ENCODE peak calls at places on chromosomes 12 and 14, in seven cellular contexts. D is effector memory CD4-positive, alpha-beta T cell; S is ascending aorta; Q is ovary; G is sigmoid colon; H is A549; W is aorta. X is an unnamed sample.

GRCh38 chr14:59484611-59485174 is 376 bp downstream of the JKAMP start:
- DNase-seq in D (no peak), S (no peak), Q (no peak), G (no peak), H (no peak), W (no peak), X (no peak)

GRCh38 chr12:97875064-97875463 is 412.5 kb downstream of the RMST start:
- DNase-seq in D (no peak), S (no peak), Q (no peak), G (no peak), H (no peak), W (no peak), X (no peak)

GRCh38 chr12:28780096-28780495 is 369.0 kb upstream of the FAR2 start:
- DNase-seq in D (no peak), S (no peak), Q (no peak), G (no peak), H (peak; percentile 38), W (no peak), X (no peak)

GRCh38 chr14:86321151-86321550 is 791.2 kb downstream of the FLRT2 start:
- DNase-seq in D (no peak), S (no peak), Q (no peak), G (no peak), H (no peak), W (no peak), X (no peak)

GRCh38 chr14:23358042-23358441 is 5.4 kb upstream of the SLC22A17 start:
- DNase-seq in D (no peak), S (no peak), Q (no peak), G (no peak), H (no peak), W (no peak), X (no peak)

GRCh38 chr14:72638021-72638420 is 255.9 kb downstream of the DPF3 start:
- DNase-seq in D (no peak), S (no peak), Q (no peak), G (no peak), H (peak; percentile 19), W (no peak), X (no peak)

GRCh38 chr12:14567311-14568195 is at the start of gene PLBD1:
- DNase-seq in D (no peak), S (no peak), Q (peak; percentile 48), G (peak; percentile 85), H (peak; percentile 37), W (peak; percentile 85), X (peak; percentile 78)

GRCh38 chr14:81557137-81557536 is 23.5 kb upstream of the SEL1L start:
- DNase-seq in D (no peak), S (no peak), Q (no peak), G (no peak), H (no peak), W (no peak), X (no peak)

GRCh38 chr12:87988534-87988933 is 40.7 kb downstream of the C12orf50 start:
- DNase-seq in D (no peak), S (no peak), Q (no peak), G (no peak), H (no peak), W (no peak), X (no peak)

GRCh38 chr12:14601692-14602091 is 34.0 kb upstream of the PLBD1 start:
- DNase-seq in D (no peak), S (no peak), Q (no peak), G (no peak), H (no peak), W (no peak), X (no peak)

GRCh38 chr14:44029933-44030332 is 477.1 kb downstream of the FSCB start:
- DNase-seq in D (no peak), S (no peak), Q (no peak), G (no peak), H (no peak), W (no peak), X (peak; percentile 30)

GRCh38 chr12:55681142-55682077 is 26.3 kb downstream of the ITGA7 start:
- DNase-seq in D (no peak), S (peak; percentile 38), Q (no peak), G (peak; percentile 81), H (peak; percentile 90), W (peak; percentile 78), X (peak; percentile 89)
- H3K4me3 ChIP-seq in D (no peak overlapping the region), S (peak overlapping the region; percentile 4), Q (peak overlapping the region; percentile 6), G (peak overlapping the region; percentile 14), H (peak overlapping the region; percentile 52), W (no peak overlapping the region), X (peak overlapping the region; percentile 66)

GRCh38 chr14:75823334-75823733 is 158.5 kb downstream of the TGFB3 start:
- DNase-seq in D (no peak), S (no peak), Q (no peak), G (peak; percentile 69), H (no peak), W (peak; percentile 64), X (no peak)

GRCh38 chr14:75822522-75823288 is 159.1 kb downstream of the TGFB3 start:
- DNase-seq in D (no peak), S (no peak), Q (no peak), G (peak; percentile 69), H (no peak), W (peak; percentile 61), X (peak; percentile 47)

GRCh38 chr14:75824328-75824727 is 157.5 kb downstream of the TGFB3 start:
- DNase-seq in D (no peak), S (no peak), Q (no peak), G (no peak), H (no peak), W (no peak), X (no peak)

GRCh38 chr14:75820761-75821160 is 159.7 kb downstream of the TTLL5 start:
- DNase-seq in D (no peak), S (no peak), Q (no peak), G (no peak), H (no peak), W (no peak), X (no peak)

DNA sequence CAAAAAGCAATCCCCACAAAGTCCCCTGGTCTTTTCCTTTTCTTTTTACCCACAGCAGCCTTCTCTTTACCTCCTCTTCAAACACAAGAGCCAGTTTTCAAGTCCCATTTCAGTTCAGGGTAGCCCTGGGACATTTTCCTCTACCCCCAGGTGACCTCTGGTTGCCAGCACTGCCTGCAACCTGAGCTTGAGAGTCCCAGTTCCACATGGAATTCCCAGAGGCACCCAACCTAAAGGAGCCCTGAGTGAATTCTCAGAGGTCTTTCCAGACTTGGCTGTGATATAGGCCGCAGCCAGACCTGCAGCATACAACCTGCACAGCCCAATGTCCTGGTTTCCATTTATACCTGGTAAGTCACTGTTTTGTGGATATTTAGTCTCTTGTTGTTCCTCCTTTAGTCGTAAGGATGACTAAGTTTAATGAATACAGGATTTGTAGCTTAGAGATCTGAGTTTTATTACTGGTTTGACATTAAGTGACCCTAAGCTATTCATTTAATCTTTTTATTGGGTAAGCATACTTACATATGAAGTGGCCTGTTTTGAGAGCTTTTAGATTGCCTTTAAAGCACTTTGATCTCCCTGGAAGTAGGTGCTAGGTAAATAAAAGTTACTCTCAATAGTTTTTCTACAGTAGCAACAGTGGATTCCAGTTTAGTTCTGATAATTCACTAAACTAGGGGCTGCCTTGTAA is 159.8 kb downstream of the TGFB3 start:
- DNase-seq in D (no peak), S (no peak), Q (no peak), G (no peak), H (no peak), W (no peak), X (no peak)
- H3K4me1 ChIP-seq in D (no peaks in the 10 kb centered on the region), S (peaks cover 8% of the 10 kb centered on the region), Q (peaks cover 6% of the 10 kb centered on the region), G (peaks cover 51% of the 10 kb centered on the region), H (no peaks in the 10 kb centered on the region), W (peaks cover 11% of the 10 kb centered on the region), X (peaks cover 4% of the 10 kb centered on the region)

GRCh38 chr12:51972424-51972812 is 20.9 kb downstream of the ACVR1B start:
- DNase-seq in D (no peak), S (no peak), Q (no peak), G (no peak), H (no peak), W (no peak), X (no peak)
- H3K27ac ChIP-seq in D (peak overlapping the region; percentile 29), S (no peak overlapping the region), Q (no peak overlapping the region), G (no peak overlapping the region), H (no peak overlapping the region), W (no peak overlapping the region), X (peak overlapping the region; percentile 8)

DNA sequence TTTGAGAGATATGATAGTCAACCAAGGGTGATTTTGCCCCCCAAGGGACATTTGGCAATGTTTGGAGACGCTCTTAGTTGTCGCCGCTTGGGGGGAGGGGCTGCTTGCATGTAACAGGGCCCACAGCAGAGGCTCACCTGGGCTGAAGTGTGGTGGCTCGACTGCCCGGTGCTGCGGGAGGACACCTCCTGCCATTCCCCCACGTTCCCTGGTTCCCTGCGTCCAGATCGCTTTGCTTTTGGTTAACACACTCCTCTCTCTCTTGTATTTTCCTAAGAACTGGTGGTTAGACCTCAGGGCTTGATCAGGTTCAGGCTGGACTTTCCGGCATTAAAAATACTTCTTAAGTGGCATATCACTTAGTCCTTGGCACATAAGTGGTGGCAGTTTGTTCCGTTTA is 18.9 kb downstream of the PPP2R5C start:
- DNase-seq in D (no peak), S (no peak), Q (no peak), G (no peak), H (no peak), W (no peak), X (no peak)
- H3K4me3 ChIP-seq in D (no peak overlapping the region), S (no peak overlapping the region), Q (no peak overlapping the region), G (peak overlapping the region; percentile 52), H (no peak overlapping the region), W (no peak overlapping the region), X (no peak overlapping the region)

GRCh38 chr12:49609059-49609874 is 3.8 kb upstream of the FAM186B start:
- DNase-seq in D (no peak), S (no peak), Q (no peak), G (no peak), H (no peak), W (no peak), X (no peak)

GRCh38 chr12:49599961-49600360 is 5.5 kb downstream of the FAM186B start:
- DNase-seq in D (no peak), S (no peak), Q (no peak), G (no peak), H (no peak), W (no peak), X (no peak)

GRCh38 chr12:49598527-49598926 is 6.9 kb downstream of the FAM186B start:
- DNase-seq in D (no peak), S (no peak), Q (no peak), G (no peak), H (no peak), W (no peak), X (no peak)

DNA sequence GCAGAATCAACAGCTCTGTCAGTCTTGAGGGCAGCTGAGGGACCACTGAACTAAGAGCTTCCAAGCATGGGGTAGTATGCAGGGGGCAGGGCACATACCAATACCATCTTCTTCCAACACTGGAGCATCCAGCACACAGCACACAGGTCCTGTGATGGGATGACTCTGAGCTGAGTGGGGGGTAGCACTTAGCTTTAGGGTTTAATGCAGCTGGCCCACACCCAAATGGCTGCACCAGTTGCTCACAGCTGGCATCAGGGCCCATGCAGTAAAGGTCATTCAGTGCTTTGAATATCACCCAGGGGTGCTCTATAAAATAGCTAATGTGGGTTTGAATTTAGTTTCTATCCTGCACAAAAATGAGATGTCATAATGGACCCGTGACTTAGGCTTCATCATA is 1.7 kb downstream of the FAM186B start:
- DNase-seq in D (no peak), S (no peak), Q (no peak), G (no peak), H (no peak), W (no peak), X (no peak)
- H3K4me1 ChIP-seq in D (no peaks in the 10 kb centered on the region), S (no peaks in the 10 kb centered on the region), Q (no peaks in the 10 kb centered on the region), G (no peaks in the 10 kb centered on the region), H (no peaks in the 10 kb centered on the region), W (no peaks in the 10 kb centered on the region), X (no peaks in the 10 kb centered on the region)

X was measured in right cardiac atrium.